ENCODE peak calls at places on chromosomes 1 and 21, in four cellular contexts. One of them, this sample, is unnamed.

GRCh38 chr1:180358649-180359048 is 128.6 kb downstream of the LHX4 start:
- DNase-seq in K562: no peak
- DNase-seq in GM12878: no peak
- DNase-seq in HEK293T: no peak
- DNase-seq in this sample: no peak

GRCh38 chr1:31621872-31622730 is 4.6 kb downstream of the HCRTR1 start:
- DNase-seq in K562: no peak
- DNase-seq in GM12878: no peak
- DNase-seq in HEK293T: no peak
- DNase-seq in this sample: no peak

GRCh38 chr1:25795955-25796806 is 3.8 kb upstream of the SELENON start:
- DNase-seq in GM12878: no peak
- DNase-seq in HEK293T: no peak
- DNase-seq in K562: no peak
- DNase-seq in this sample: no peak

GRCh38 chr1:30284226-30284625 is 439.2 kb downstream of the MATN1 start:
- DNase-seq in GM12878: no peak
- DNase-seq in K562: no peak
- DNase-seq in HEK293T: no peak
- DNase-seq in this sample: no peak

GRCh38 chr1:35832515-35832914 is 24.7 kb downstream of the AGO4 start:
- DNase-seq in GM12878: no peak
- DNase-seq in HEK293T: no peak
- DNase-seq in K562: no peak
- DNase-seq in this sample: no peak

GRCh38 chr1:53470155-53470554 is 11.0 kb downstream of the DMRTB1 start:
- DNase-seq in K562: peak
- DNase-seq in GM12878: no peak
- DNase-seq in HEK293T: peak
- DNase-seq in this sample: peak

GRCh38 chr1:29532285-29532684 is 296.0 kb downstream of the PTPRU start:
- DNase-seq in GM12878: no peak
- DNase-seq in K562: no peak
- DNase-seq in HEK293T: no peak
- DNase-seq in this sample: no peak

GRCh38 chr1:219726480-219727272 is 113.8 kb upstream of the ZC3H11B start:
- DNase-seq in HEK293T: no peak
- DNase-seq in K562: no peak
- DNase-seq in GM12878: no peak
- DNase-seq in this sample: no peak

GRCh38 chr1:26285366-26286063 is 5.6 kb downstream of the SH3BGRL3 start:
- DNase-seq in K562: peak
- DNase-seq in HEK293T: peak
- DNase-seq in GM12878: no peak
- DNase-seq in this sample: peak

GRCh38 chr1:87252406-87252805 is 76.3 kb upstream of the LMO4 start:
- DNase-seq in HEK293T: no peak
- DNase-seq in GM12878: no peak
- DNase-seq in K562: no peak
- DNase-seq in this sample: no peak

GRCh38 chr21:45519182-45519581 is 23.1 kb downstream of the SLC19A1 start:
- DNase-seq in HEK293T: no peak
- DNase-seq in GM12878: no peak
- DNase-seq in K562: no peak
- DNase-seq in this sample: no peak

GRCh38 chr1:50644447-50645105 is 221.3 kb upstream of the DMRTA2 start:
- DNase-seq in HEK293T: no peak
- DNase-seq in K562: no peak
- DNase-seq in GM12878: no peak
- DNase-seq in this sample: no peak

GRCh38 chr1:43868741-43869067 is 64.9 kb upstream of the ARTN start:
- DNase-seq in HEK293T: no peak
- DNase-seq in GM12878: no peak
- DNase-seq in K562: no peak
- DNase-seq in this sample: no peak

GRCh38 chr1:175521265-175522040 is 221.9 kb downstream of the TNR start:
- DNase-seq in GM12878: no peak
- DNase-seq in K562: no peak
- DNase-seq in HEK293T: no peak
- DNase-seq in this sample: no peak

GRCh38 chr1:219350621-219351020 is 176.9 kb downstream of the LYPLAL1 start:
- DNase-seq in GM12878: no peak
- DNase-seq in HEK293T: no peak
- DNase-seq in K562: no peak
- DNase-seq in this sample: no peak

GRCh38 chr1:21914468-21914867 is 22.6 kb downstream of the HSPG2 start:
- DNase-seq in GM12878: no peak
- DNase-seq in K562: no peak
- DNase-seq in HEK293T: no peak
- DNase-seq in this sample: no peak

GRCh38 chr1:19661721-19662228 is 2.9 kb upstream of the HTR6 start:
- DNase-seq in GM12878: no peak
- DNase-seq in HEK293T: no peak
- DNase-seq in K562: no peak
- DNase-seq in this sample: no peak

GRCh38 chr1:172948457-172948856 is 102.3 kb downstream of the TNFSF18 start:
- DNase-seq in K562: no peak
- DNase-seq in HEK293T: no peak
- DNase-seq in GM12878: no peak
- DNase-seq in this sample: no peak

GRCh38 chr1:204261746-204262505 is 48.1 kb upstream of the GOLT1A start:
- DNase-seq in HEK293T: no peak
- DNase-seq in K562: no peak
- DNase-seq in GM12878: no peak
- DNase-seq in this sample: no peak

GRCh38 chr1:81706650-81707435 is 93.9 kb upstream of the ADGRL2 start:
- DNase-seq in GM12878: no peak
- DNase-seq in HEK293T: no peak
- DNase-seq in K562: no peak
- DNase-seq in this sample: no peak

GRCh38 chr1:215475719-215476525 is 91.2 kb upstream of the KCTD3 start:
- DNase-seq in GM12878: no peak
- DNase-seq in K562: no peak
- DNase-seq in HEK293T: no peak
- DNase-seq in this sample: no peak

GRCh38 chr21:27246741-27247140 is 279.9 kb upstream of the ADAMTS5 start:
- DNase-seq in K562: no peak
- DNase-seq in GM12878: no peak
- DNase-seq in HEK293T: no peak
- DNase-seq in this sample: no peak

GRCh38 chr1:111833334-111833733 is 77.6 kb downstream of the DDX20 start:
- DNase-seq in K562: no peak
- DNase-seq in GM12878: no peak
- DNase-seq in HEK293T: no peak
- DNase-seq in this sample: no peak

DNA sequence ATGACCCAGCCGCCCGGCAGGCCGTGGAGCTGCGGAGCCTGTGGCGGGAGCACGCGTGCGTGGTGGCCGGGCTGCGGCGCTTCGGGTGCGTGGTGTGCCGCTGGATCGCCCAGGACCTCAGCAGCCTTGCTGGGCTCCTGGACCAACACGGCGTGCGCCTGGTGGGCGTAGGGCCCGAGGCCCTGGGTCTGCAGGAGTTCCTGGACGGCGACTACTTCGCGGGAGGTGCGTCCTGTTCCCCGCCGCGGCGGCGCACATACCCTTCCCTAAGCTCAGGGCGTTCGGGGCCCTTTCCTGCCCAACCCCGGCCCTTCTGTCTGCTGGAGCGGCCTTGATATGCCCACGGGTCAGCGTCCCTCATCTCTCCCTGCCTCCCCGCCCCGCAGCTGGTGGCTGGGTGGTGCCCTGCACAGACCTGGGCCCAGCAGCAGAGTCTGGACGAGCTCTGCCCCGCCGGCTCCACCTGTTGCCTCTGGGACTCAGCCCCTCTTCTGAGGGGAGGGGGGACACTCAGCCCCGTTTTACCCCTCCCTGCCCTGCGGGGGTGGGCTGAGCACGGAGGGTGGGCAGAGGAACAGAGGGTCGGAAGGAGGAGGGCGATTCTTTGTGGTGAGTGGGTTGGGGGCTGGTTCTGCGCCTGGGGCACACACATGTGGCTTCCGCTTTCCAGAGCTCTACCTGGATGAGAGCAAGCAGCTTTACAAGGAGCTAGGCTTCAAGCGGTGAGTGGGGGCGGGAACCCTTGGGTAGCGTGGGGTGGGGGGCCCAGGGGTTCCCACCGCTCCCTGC is 688 bp downstream of the PRXL2B start:
- DNase-seq in HEK293T: no peak
- DNase-seq in K562: peak
- DNase-seq in GM12878: no peak
- DNase-seq in this sample: no peak
- TF ChIP-seq FOXK2 in HEK293T: no peak
- TF ChIP-seq FOXK2 in K562: no peak
- TF ChIP-seq FOXK2 in GM12878: no peak
- TF ChIP-seq FOXK2 in this sample: no peak

GRCh38 chr1:68745006-68745405 is 248.1 kb upstream of the DEPDC1 start:
- DNase-seq in HEK293T: no peak
- DNase-seq in GM12878: no peak
- DNase-seq in K562: no peak
- DNase-seq in this sample: no peak
- TF ChIP-seq FOXK2 in HEK293T: no peak
- TF ChIP-seq FOXK2 in GM12878: no peak
- TF ChIP-seq FOXK2 in K562: no peak
- TF ChIP-seq FOXK2 in this sample: no peak

GRCh38 chr1:67110352-67110751 is 24.4 kb downstream of the C1orf141 start:
- DNase-seq in HEK293T: no peak
- DNase-seq in GM12878: no peak
- DNase-seq in K562: no peak
- DNase-seq in this sample: no peak
- TF ChIP-seq FOXK2 in HEK293T: no peak
- TF ChIP-seq FOXK2 in GM12878: no peak
- TF ChIP-seq FOXK2 in K562: no peak
- TF ChIP-seq FOXK2 in this sample: no peak

GRCh38 chr1:7069888-7070287 is 284.6 kb downstream of the CAMTA1 start:
- DNase-seq in GM12878: no peak
- DNase-seq in K562: no peak
- DNase-seq in HEK293T: no peak
- DNase-seq in this sample: no peak
- TF ChIP-seq FOXK2 in GM12878: no peak
- TF ChIP-seq FOXK2 in K562: no peak
- TF ChIP-seq FOXK2 in HEK293T: no peak
- TF ChIP-seq FOXK2 in this sample: no peak

This sample was measured in HepG2.